ENCODE peak calls at places on chromosomes 4 and X, in seven cellular contexts. One of them, this sample, is unnamed.

GRCh38 chr4:140112576-140112975 is 41.4 kb downstream of the MAML3 start:
- DNase-seq in Calu3: no peak
- DNase-seq in GM04504: no peak
- DNase-seq in RKO: no peak
- DNase-seq in astrocyte of the spinal cord: no peak
- DNase-seq in astrocyte of the cerebellum: no peak
- DNase-seq in cardiac fibroblast: no peak
- DNase-seq in this sample: no peak

GRCh38 chrX:87517571-87518141 is at the start of gene KLHL4:
- DNase-seq in Calu3: peak; percentile 0
- DNase-seq in GM04504: no peak
- DNase-seq in RKO: peak; percentile 46
- DNase-seq in astrocyte of the spinal cord: peak; percentile 96
- DNase-seq in astrocyte of the cerebellum: peak; percentile 89
- DNase-seq in cardiac fibroblast: peak; percentile 87
- DNase-seq in this sample: no peak

GRCh38 chr4:37533286-37534033 is 152.7 kb downstream of the RELL1 start:
- DNase-seq in Calu3: no peak
- DNase-seq in GM04504: no peak
- DNase-seq in RKO: no peak
- DNase-seq in astrocyte of the spinal cord: no peak
- DNase-seq in astrocyte of the cerebellum: no peak
- DNase-seq in cardiac fibroblast: no peak
- DNase-seq in this sample: no peak

GRCh38 chrX:55342533-55343501 is 78.1 kb upstream of the PAGE3 start:
- DNase-seq in Calu3: peak; percentile 2
- DNase-seq in GM04504: no peak
- DNase-seq in RKO: peak; percentile 34
- DNase-seq in astrocyte of the spinal cord: no peak
- DNase-seq in astrocyte of the cerebellum: no peak
- DNase-seq in cardiac fibroblast: peak; percentile 16
- DNase-seq in this sample: no peak

GRCh38 chrX:18389968-18390367 is 35.4 kb upstream of the CDKL5 start:
- DNase-seq in Calu3: no peak
- DNase-seq in GM04504: no peak
- DNase-seq in RKO: no peak
- DNase-seq in astrocyte of the spinal cord: no peak
- DNase-seq in astrocyte of the cerebellum: no peak
- DNase-seq in cardiac fibroblast: no peak
- DNase-seq in this sample: no peak

GRCh38 chrX:41407816-41408215 is 39.3 kb upstream of the NYX start:
- DNase-seq in Calu3: no peak
- DNase-seq in GM04504: no peak
- DNase-seq in RKO: no peak
- DNase-seq in astrocyte of the spinal cord: no peak
- DNase-seq in astrocyte of the cerebellum: no peak
- DNase-seq in cardiac fibroblast: no peak
- DNase-seq in this sample: no peak

GRCh38 chr4:46219872-46220271 is 96.0 kb upstream of the GABRG1 start:
- DNase-seq in Calu3: no peak
- DNase-seq in GM04504: no peak
- DNase-seq in RKO: no peak
- DNase-seq in astrocyte of the spinal cord: no peak
- DNase-seq in astrocyte of the cerebellum: no peak
- DNase-seq in cardiac fibroblast: no peak
- DNase-seq in this sample: no peak

GRCh38 chrX:149539283-149540132 is 1.3 kb upstream of the EOLA1 start:
- DNase-seq in Calu3: peak; percentile 89
- DNase-seq in GM04504: peak; percentile 79
- DNase-seq in RKO: peak; percentile 85
- DNase-seq in astrocyte of the spinal cord: peak; percentile 95
- DNase-seq in astrocyte of the cerebellum: peak; percentile 80
- DNase-seq in cardiac fibroblast: peak; percentile 94
- DNase-seq in this sample: peak; percentile 97

GRCh38 chr4:121072080-121072835 is at the start of gene NDNF:
- DNase-seq in Calu3: peak; percentile 19
- DNase-seq in GM04504: no peak
- DNase-seq in RKO: peak; percentile 22
- DNase-seq in astrocyte of the spinal cord: peak; percentile 34
- DNase-seq in astrocyte of the cerebellum: no peak
- DNase-seq in cardiac fibroblast: peak; percentile 31
- DNase-seq in this sample: no peak

GRCh38 chr4:107801766-107802211 is 22.9 kb upstream of the SGMS2 start:
- DNase-seq in Calu3: no peak
- DNase-seq in GM04504: no peak
- DNase-seq in RKO: peak; percentile 15
- DNase-seq in astrocyte of the spinal cord: peak; percentile 79
- DNase-seq in astrocyte of the cerebellum: peak; percentile 24
- DNase-seq in cardiac fibroblast: peak; percentile 44
- DNase-seq in this sample: no peak

GRCh38 chrX:129925305-129926092 is 19.5 kb downstream of the UTP14A start:
- DNase-seq in Calu3: peak; percentile 73
- DNase-seq in GM04504: peak; percentile 51
- DNase-seq in RKO: peak; percentile 76
- DNase-seq in astrocyte of the spinal cord: peak; percentile 72
- DNase-seq in astrocyte of the cerebellum: peak; percentile 69
- DNase-seq in cardiac fibroblast: peak; percentile 85
- DNase-seq in this sample: no peak

GRCh38 chrX:153924149-153924861 is 1.8 kb downstream of the ARHGAP4 start:
- DNase-seq in Calu3: no peak
- DNase-seq in GM04504: peak; percentile 19
- DNase-seq in RKO: peak; percentile 65
- DNase-seq in astrocyte of the spinal cord: peak; percentile 23
- DNase-seq in astrocyte of the cerebellum: no peak
- DNase-seq in cardiac fibroblast: peak; percentile 37
- DNase-seq in this sample: no peak

GRCh38 chrX:132488092-132488749 is 617 bp downstream of the MBNL3 start:
- DNase-seq in Calu3: no peak
- DNase-seq in GM04504: no peak
- DNase-seq in RKO: peak; percentile 60
- DNase-seq in astrocyte of the spinal cord: peak; percentile 21
- DNase-seq in astrocyte of the cerebellum: no peak
- DNase-seq in cardiac fibroblast: peak; percentile 57
- DNase-seq in this sample: no peak

GRCh38 chr4:105963461-105964400 is 68.5 kb downstream of the NPNT start:
- DNase-seq in Calu3: no peak
- DNase-seq in GM04504: no peak
- DNase-seq in RKO: no peak
- DNase-seq in astrocyte of the spinal cord: no peak
- DNase-seq in astrocyte of the cerebellum: no peak
- DNase-seq in cardiac fibroblast: no peak
- DNase-seq in this sample: no peak

This sample was measured in chondrocyte.